ENCODE peak calls at places on chromosomes 7 and 10, in five cellular contexts. U is mesenchymal stem cell; W is naive thymus-derived CD4-positive, alpha-beta T cell; Z is small intestine; E is GM23248. I is an unnamed sample. For H3K4me1, the result is how much of the 10 kb centered on the place peaks cover.

GRCh38 chr10:124394583-124394982 is 24.1 kb downstream of the OAT start:
- DNase-seq in U (no peak), W (no peak), Z (no peak), E (no peak), I (no peak)

GRCh38 chr7:95304990-95305389 is 19.3 kb downstream of the PON1 start:
- DNase-seq in U (no peak), W (no peak), Z (no peak), E (no peak), I (peak)

GRCh38 chr10:94174838-94175237 is 181.1 kb downstream of the PLCE1 start:
- DNase-seq in U (no peak), W (no peak), Z (no peak), E (no peak), I (no peak)

GRCh38 chr7:73611017-73611555 is 13.2 kb downstream of the MLXIPL start:
- DNase-seq in U (no peak), W (no peak), Z (no peak), E (no peak), I (no peak)

GRCh38 chr10:14648042-14648765 is 126.5 kb downstream of the FAM107B start:
- DNase-seq in U (peak), W (peak), Z (peak), E (peak), I (peak)

GRCh38 chr10:86536294-86536861 is 14.8 kb upstream of the WAPL start:
- DNase-seq in U (no peak), W (peak), Z (peak), E (no peak), I (no peak)

GRCh38 chr7:130141161-130141857 is 63.9 kb downstream of the TMEM209 start:
- DNase-seq in U (peak), W (peak), Z (no peak), E (peak), I (peak)

GRCh38 chr7:36316319-36316718 is 73.3 kb upstream of the ANLN start:
- DNase-seq in U (no peak), W (no peak), Z (no peak), E (no peak), I (no peak)

GRCh38 chr7:80654887-80655340 is 16.5 kb downstream of the CD36 start:
- DNase-seq in U (no peak), W (no peak), Z (no peak), E (no peak), I (no peak)

GRCh38 chr7:81293806-81294205 is 375.0 kb upstream of the SEMA3C start:
- DNase-seq in U (no peak), W (no peak), Z (no peak), E (no peak), I (no peak)

GRCh38 chr7:151626422-151627115 is 106.9 kb upstream of the RHEB start:
- DNase-seq in U (peak), W (peak), Z (peak), E (peak), I (peak)

GRCh38 chr10:117652228-117653169 is 110.0 kb downstream of the EMX2 start:
- DNase-seq in U (no peak), W (no peak), Z (no peak), E (no peak), I (no peak)

GRCh38 chr10:24119919-24120318 is 89.0 kb upstream of the KIAA1217 start:
- DNase-seq in U (no peak), W (no peak), Z (no peak), E (no peak), I (no peak)

GRCh38 chr7:7054252-7054830 is 128.0 kb upstream of the C1GALT1 start:
- DNase-seq in U (no peak), W (no peak), Z (no peak), E (no peak), I (no peak)

GRCh38 chr10:87058171-87058570 is 36.5 kb downstream of the GLUD1 start:
- DNase-seq in U (no peak), W (no peak), Z (no peak), E (no peak), I (peak)

GRCh38 chr7:72069263-72069662 is 342.9 kb downstream of the CALN1 start:
- DNase-seq in U (no peak), W (no peak), Z (no peak), E (no peak), I (no peak)

GRCh38 chr7:4845740-4846142 is 16.1 kb downstream of the PAPOLB start:
- DNase-seq in U (no peak), W (no peak), Z (no peak), E (peak), I (peak)

GRCh38 chr7:118502235-118502634 is 277.7 kb downstream of the ANKRD7 start:
- DNase-seq in U (no peak), W (no peak), Z (no peak), E (no peak), I (no peak)

GRCh38 chr7:69664433-69664832 is 66.2 kb downstream of the AUTS2 start:
- DNase-seq in U (no peak), W (no peak), Z (no peak), E (no peak), I (no peak)

GRCh38 chr7:101870361-101871062 is 53.1 kb downstream of the CUX1 start:
- DNase-seq in U (peak), W (no peak), Z (peak), E (no peak), I (no peak)

GRCh38 chr10:88232029-88232895 is 350.9 kb downstream of the RNLS start:
- DNase-seq in U (no peak), W (no peak), Z (no peak), E (peak), I (peak)

GRCh38 chr10:130621231-130621775 is 485.1 kb downstream of the GLRX3 start:
- DNase-seq in U (no peak), W (no peak), Z (no peak), E (no peak), I (no peak)

GRCh38 chr7:28572321-28573058 is 160.2 kb downstream of the CREB5 start:
- DNase-seq in U (no peak), W (no peak), Z (no peak), E (no peak), I (peak)

GRCh38 chr7:154888690-154889089 is 114.2 kb downstream of the PAXIP1 start:
- DNase-seq in U (no peak), W (no peak), Z (no peak), E (no peak), I (no peak)

GRCh38 chr7:122143376-122143750 is 686 bp downstream of the AASS start:
- DNase-seq in U (peak), W (no peak), Z (no peak), E (peak), I (peak)

GRCh38 chr7:74498354-74498753 is 44.6 kb downstream of the GTF2IRD1 start:
- DNase-seq in U (no peak), W (no peak), Z (no peak), E (no peak), I (no peak)

GRCh38 chr7:151853896-151854807 is 22.8 kb downstream of the PRKAG2 start:
- DNase-seq in U (no peak), W (no peak), Z (no peak), E (peak), I (no peak)

GRCh38 chr7:129443612-129444011 is 9.4 kb downstream of the STRIP2 start:
- DNase-seq in U (no peak), W (no peak), Z (no peak), E (no peak), I (no peak)

GRCh38 chr7:86914468-86915054 is 144.9 kb downstream of the ELAPOR2 start:
- DNase-seq in U (peak), W (no peak), Z (no peak), E (peak), I (peak)

GRCh38 chr10:12735843-12736462 is 265.6 kb downstream of the CCDC3 start:
- DNase-seq in U (no peak), W (no peak), Z (no peak), E (no peak), I (no peak)

GRCh38 chr10:95391570-95392249 is 100.9 kb upstream of the PDLIM1 start:
- DNase-seq in U (peak), W (no peak), Z (no peak), E (peak), I (peak)

GRCh38 chr10:23694446-23694920 is 255.6 kb downstream of the OTUD1 start:
- DNase-seq in U (peak), W (no peak), Z (no peak), E (no peak), I (peak)

GRCh38 chr10:50152792-50153272 is 85.1 kb downstream of the WASHC2A start:
- DNase-seq in U (no peak), W (no peak), Z (peak), E (peak), I (peak)

GRCh38 chr10:99412100-99412499 is 18.3 kb downstream of the GOT1 start:
- DNase-seq in U (no peak), W (no peak), Z (peak), E (no peak), I (no peak)
- H3K4me1 ChIP-seq in U (under half), W (under half), Z (under half), E (under half), I (under half)

GRCh38 chr7:66537380-66537779 is 91.3 kb upstream of the KCTD7 start:
- DNase-seq in U (no peak), W (no peak), Z (no peak), E (no peak), I (no peak)
- H3K4me1 ChIP-seq in U (under half), W (under half), Z (under half), E (under half), I (under half)

GRCh38 chr10:5940807-5941218 is 36.5 kb downstream of the IL15RA start:
- DNase-seq in U (no peak), W (no peak), Z (no peak), E (peak), I (no peak)

GRCh38 chr10:5933909-5934546 is 43.3 kb downstream of the IL15RA start:
- DNase-seq in U (no peak), W (no peak), Z (no peak), E (no peak), I (no peak)

GRCh38 chr10:5935628-5936027 is 41.7 kb downstream of the IL15RA start:
- DNase-seq in U (no peak), W (no peak), Z (no peak), E (no peak), I (no peak)

GRCh38 chr10:5938291-5938690 is 39.1 kb downstream of the IL15RA start:
- DNase-seq in U (no peak), W (no peak), Z (no peak), E (no peak), I (no peak)

DNA sequence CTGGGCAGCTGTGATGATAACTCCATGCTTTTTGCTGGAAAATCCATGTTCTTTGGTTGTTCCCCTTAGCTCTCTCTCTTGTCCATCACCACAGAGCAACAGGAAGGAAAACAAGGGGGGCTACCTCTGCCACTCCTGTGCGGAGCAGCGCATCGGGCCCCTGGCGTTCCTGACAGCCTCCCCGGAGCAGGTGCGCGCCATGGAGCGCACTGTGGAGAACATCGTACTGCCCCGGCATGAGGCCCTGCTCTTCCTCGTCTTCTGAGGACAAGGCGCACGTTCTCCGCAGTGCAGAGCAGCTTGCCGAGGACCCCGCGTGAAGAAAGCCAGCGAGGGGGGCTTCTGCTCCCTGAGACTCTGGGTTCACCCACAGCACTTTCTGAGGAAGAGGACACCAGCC is 40.3 kb downstream of the IL15RA start:
- DNase-seq in U (no peak), W (no peak), Z (no peak), E (no peak), I (no peak)
- H3K4me1 ChIP-seq in U (under half), W (under half), Z (under half), E (under half), I (under half)

GRCh38 chr10:109895848-109896247 is 27.5 kb downstream of the XPNPEP1 start:
- DNase-seq in U (no peak), W (no peak), Z (peak), E (no peak), I (no peak)
- H3K4me1 ChIP-seq in U (under half), W (under half), Z (under half), E (half or more), I (under half)